ENCODE peak calls at places on chromosomes 4 and X, in seven cellular contexts. A is NCI-H2081, S is choroid plexus epithelial cell, W is mesenteric fat pad, O is lower lobe of right lung, E is body of pancreas, H is memory B cell. V is an unnamed sample.

GRCh38 chrX:115229337-115229991 is 4.4 kb downstream of the LRCH2 start:
- DNase-seq in A (no peak), S (peak), W (no peak), O (no peak), E (no peak), H (no peak), V (no peak)

GRCh38 chr4:88738714-88739366 is 41.2 kb upstream of the NAP1L5 start:
- DNase-seq in A (peak), S (no peak), W (no peak), O (no peak), E (peak), H (no peak), V (no peak)

GRCh38 chr4:99457270-99457669 is 22.1 kb upstream of the ADH7 start:
- DNase-seq in A (no peak), S (peak), W (no peak), O (no peak), E (no peak), H (no peak), V (no peak)

GRCh38 chr4:73070072-73070385 is 513 bp upstream of the COX18 start:
- DNase-seq in A (no peak), S (no peak), W (no peak), O (no peak), E (no peak), H (no peak), V (no peak)

GRCh38 chr4:143185253-143186107 is 763 bp downstream of the USP38 start:
- DNase-seq in A (no peak), S (peak), W (no peak), O (peak), E (no peak), H (no peak), V (peak)

GRCh38 chrX:69309074-69309792 is 144.0 kb upstream of the PJA1 start:
- DNase-seq in A (no peak), S (no peak), W (peak), O (no peak), E (no peak), H (no peak), V (no peak)

GRCh38 chr4:146299605-146300004 is 85.3 kb downstream of the REELD1 start:
- DNase-seq in A (no peak), S (no peak), W (no peak), O (no peak), E (no peak), H (no peak), V (no peak)

GRCh38 chr4:113613503-113613902 is 148.0 kb downstream of the CAMK2D start:
- DNase-seq in A (no peak), S (no peak), W (no peak), O (no peak), E (no peak), H (no peak), V (no peak)

GRCh38 chr4:13323916-13324315 is 160.2 kb downstream of the RAB28 start:
- DNase-seq in A (no peak), S (no peak), W (no peak), O (no peak), E (no peak), H (no peak), V (no peak)

GRCh38 chr4:2423695-2424094 is 4.9 kb downstream of the CFAP99 start:
- DNase-seq in A (no peak), S (no peak), W (no peak), O (no peak), E (no peak), H (no peak), V (no peak)

GRCh38 chr4:177441061-177441802 is 1.0 kb downstream of the AGA start:
- DNase-seq in A (no peak), S (peak), W (no peak), O (peak), E (peak), H (no peak), V (peak)

GRCh38 chr4:1202526-1203378 is 30.4 kb upstream of the SPON2 start:
- DNase-seq in A (no peak), S (no peak), W (no peak), O (no peak), E (peak), H (no peak), V (peak)

V was measured in transverse colon.